ENCODE peak calls at places on chromosome 14, in ten cellular contexts. M is CD8-positive, alpha-beta T cell; F is stimulated activated CD4-positive, alpha-beta T cell treated with anti-CD3 and anti-CD28 coated beads, TNF-alpha, amount 100 ng/mL, for 1 hour; U is heart left ventricle; Q is amniotic stem cell; Z is stimulated activated CD8-positive, alpha-beta memory T cell treated with anti-CD3 and anti-CD28 coated beads, Interleukin-4, amount 100 ng/mL, for 24 hours; V is head of caudate nucleus; A is T-cell; Y is foreskin fibroblast; I is EL. O is an unnamed sample.
A peak's percentile ranks its signal among the peaks of the same experiment; 100 is the strongest.

GRCh38 chr14:61229475-61229888 is 51.7 kb downstream of the TMEM30B start:
- DNase-seq in A (no peak), Q (no peak), F (no peak), M (no peak), I (no peak), Z (no peak), Y (no peak), U (no peak), V (no peak), O (no peak)

GRCh38 chr14:69045857-69046351 is 66.8 kb upstream of the ACTN1 start:
- DNase-seq in Y (peak; percentile 58), U (no peak), Z (no peak), I (no peak), A (no peak), F (no peak), Q (no peak), M (no peak), V (no peak), O (no peak)

GRCh38 chr14:78674820-78675219 is 504.6 kb downstream of the NRXN3 start:
- DNase-seq in A (no peak), V (peak; percentile 39), I (no peak), Q (no peak), U (no peak), Z (no peak), F (no peak), M (no peak), Y (no peak), O (no peak)

GRCh38 chr14:22555573-22556011 is 33.4 kb downstream of the DAD1 start:
- DNase-seq in I (no peak), Q (no peak), F (peak; percentile 45), U (no peak), Z (peak; percentile 52), Y (no peak), M (no peak), A (peak; percentile 50), V (no peak), O (peak; percentile 72)

GRCh38 chr14:52266782-52267181 is 716 bp upstream of the PTGDR start:
- DNase-seq in A (no peak), V (no peak), U (no peak), Z (no peak), Y (peak; percentile 28), F (no peak), I (peak; percentile 36), M (no peak), Q (no peak), O (no peak)

GRCh38 chr14:93219103-93219726 is 12.2 kb downstream of the UBR7 start:
- DNase-seq in Y (peak; percentile 63), I (peak; percentile 47), A (peak; percentile 51), F (no peak), V (peak; percentile 47), Q (peak; percentile 31), Z (no peak), U (no peak), M (no peak), O (peak; percentile 22)

GRCh38 chr14:23938823-23939222 is 14.7 kb upstream of the DHRS4 start:
- DNase-seq in I (no peak), A (no peak), M (no peak), Y (no peak), Z (no peak), Q (no peak), F (no peak), V (no peak), U (no peak), O (no peak)

GRCh38 chr14:105806568-105806967 is 280.2 kb downstream of the TMEM121 start:
- DNase-seq in A (no peak), Z (no peak), Y (no peak), F (no peak), I (no peak), U (no peak), Q (no peak), V (no peak), M (no peak), O (no peak)

GRCh38 chr14:50045837-50046236 is 70.5 kb downstream of the VCPKMT start:
- DNase-seq in U (no peak), F (no peak), I (no peak), Z (no peak), V (no peak), M (no peak), Y (no peak), A (no peak), Q (no peak), O (no peak)